ENCODE peak calls at places on chromosomes 7 and 10, in four cellular contexts. E is kidney, L is neural progenitor cell, J is aorta. S is an unnamed sample.

GRCh38 chr7:119969054-119969453 is 303.9 kb upstream of the KCND2 start:
- DNase-seq in E (no peak), J (no peak), L (no peak), S (no peak)

GRCh38 chr10:31664803-31665202 is 263.8 kb downstream of the ARHGAP12 start:
- DNase-seq in J (no peak), L (no peak), E (no peak), S (peak)

GRCh38 chr10:72954596-72955569 is at the start of gene PLA2G12B:
- DNase-seq in E (no peak), J (no peak), L (peak), S (no peak)

GRCh38 chr7:73952266-73952665 is 75.7 kb upstream of the ELN start:
- DNase-seq in E (no peak), J (no peak), L (no peak), S (no peak)

GRCh38 chr7:121288894-121289293 is 39.9 kb upstream of the WNT16 start:
- DNase-seq in E (no peak), J (no peak), L (no peak), S (no peak)

GRCh38 chr10:52499281-52499680 is 185.2 kb downstream of the DKK1 start:
- DNase-seq in L (no peak), E (no peak), J (no peak), S (no peak)

GRCh38 chr7:128791121-128791967 is 424 bp upstream of the CCDC136 start:
- DNase-seq in E (peak), L (peak), J (peak), S (peak)

GRCh38 chr10:117716896-117717295 is 174.3 kb downstream of the EMX2 start:
- DNase-seq in L (no peak), J (no peak), E (no peak), S (no peak)

GRCh38 chr10:78528749-78529204 is 495.1 kb downstream of the RPS24 start:
- DNase-seq in E (no peak), J (no peak), L (no peak), S (no peak)

GRCh38 chr7:101868191-101868950 is 50.9 kb downstream of the CUX1 start:
- DNase-seq in E (no peak), L (no peak), J (no peak), S (no peak)

GRCh38 chr7:140649566-140650205 is 9.1 kb upstream of the DENND2A start:
- DNase-seq in E (no peak), J (peak), L (no peak), S (no peak)

GRCh38 chr7:107643938-107644703 is 16.5 kb upstream of the SLC26A4 start:
- DNase-seq in J (no peak), L (no peak), E (no peak), S (peak)

GRCh38 chr10:97533888-97534287 is 35.2 kb downstream of the UBTD1 start:
- DNase-seq in E (no peak), L (no peak), J (no peak), S (peak)

GRCh38 chr7:725223-726005 is 1.1 kb upstream of the DNAAF5 start:
- DNase-seq in L (no peak), E (no peak), J (no peak), S (no peak)

GRCh38 chr7:10128748-10129147 is 844.9 kb upstream of the PHF14 start:
- DNase-seq in L (peak), E (no peak), J (no peak), S (no peak)

GRCh38 chr10:118785566-118785965 is 30.8 kb upstream of the CACUL1 start:
- DNase-seq in L (no peak), E (no peak), J (no peak), S (no peak)

GRCh38 chr7:28093617-28094232 is 86.9 kb downstream of the JAZF1 start:
- DNase-seq in E (peak), J (peak), L (peak), S (peak)

GRCh38 chr7:43906327-43907010 is at the start of gene URGCP:
- DNase-seq in E (peak), L (peak), J (peak), S (peak)

GRCh38 chr7:142795339-142795863 is 24.6 kb downstream of the PRSS2 start:
- DNase-seq in L (no peak), J (no peak), E (peak), S (no peak)

GRCh38 chr7:142796501-142797341 is 26.0 kb downstream of the PRSS2 start:
- DNase-seq in J (no peak), E (peak), L (peak), S (peak)

GRCh38 chr7:142797342-142797798 is 26.6 kb downstream of the PRSS2 start:
- DNase-seq in E (peak), L (peak), J (no peak), S (no peak)

GRCh38 chr7:142797799-142798377 is 27.1 kb downstream of the PRSS2 start:
- DNase-seq in J (no peak), E (peak), L (peak), S (no peak)

GRCh38 chr7:142796001-142796500 is 25.3 kb downstream of the PRSS2 start:
- DNase-seq in L (peak), J (no peak), E (no peak), S (no peak)
- H3K4me3 ChIP-seq in L (peak), J (no peak), E (no peak), S (no peak)

DNA sequence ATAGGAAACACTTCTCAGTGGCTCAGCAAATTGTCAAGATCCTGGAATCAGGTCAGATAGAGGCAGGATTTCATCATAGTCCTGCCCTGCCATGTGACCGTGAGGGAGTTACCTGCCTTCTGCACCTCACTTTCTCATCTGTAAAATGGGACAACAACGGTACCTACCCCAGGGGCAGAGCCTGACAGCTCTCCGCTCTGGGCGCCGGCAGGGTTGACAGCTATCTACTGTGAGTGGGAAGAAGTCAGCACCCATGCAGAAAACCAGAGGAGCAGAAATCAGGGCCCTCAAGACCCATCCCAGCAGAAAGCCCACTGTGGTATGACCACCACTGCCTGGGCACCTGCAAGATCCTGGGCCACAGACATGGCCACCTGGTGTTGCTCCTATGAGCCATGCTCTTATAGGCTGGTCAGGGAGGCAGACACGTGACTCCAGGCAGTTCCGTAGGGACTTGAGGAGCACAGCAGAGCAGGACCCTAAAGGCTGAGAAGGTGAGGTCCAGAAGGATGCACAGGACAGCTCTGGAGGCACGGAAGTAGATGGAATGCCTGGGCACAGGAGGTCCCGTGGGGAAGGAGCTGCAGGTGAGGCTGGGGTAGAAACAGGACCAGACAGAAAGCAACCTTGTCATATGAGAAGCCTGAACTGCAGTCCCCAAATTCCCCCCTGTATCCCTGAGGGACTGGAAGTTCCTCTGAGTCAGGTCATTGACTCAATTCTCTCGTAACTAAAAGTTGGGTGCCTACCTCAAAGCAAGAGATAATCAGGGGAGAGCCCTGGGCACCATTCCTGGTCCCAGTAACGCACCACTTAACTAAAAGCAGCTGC is 79.8 kb downstream of the GRID1 start:
- DNase-seq in E (no peak), J (no peak), L (no peak), S (no peak)
- H3K4me3 ChIP-seq in E (no peak), J (no peak), L (no peak), S (no peak)

GRCh38 chr10:42112331-42113157 is 525.8 kb downstream of the ZNF33B start:
- DNase-seq in E (no peak), L (no peak), J (peak), S (no peak)
- H3K4me3 ChIP-seq in E (no peak), L (no peak), J (no peak), S (no peak)

GRCh38 chr7:156145184-156145583 is 332.9 kb upstream of the SHH start:
- DNase-seq in J (no peak), L (no peak), E (no peak), S (no peak)
- H3K4me3 ChIP-seq in J (no peak), L (no peak), E (no peak), S (no peak)

GRCh38 chr7:130823060-130823459 is 89.1 kb upstream of the KLF14 start:
- DNase-seq in E (no peak), L (no peak), J (no peak), S (no peak)
- H3K4me3 ChIP-seq in E (no peak), L (no peak), J (no peak), S (no peak)

S was measured in right cardiac atrium.